ENCODE peak calls at places on chromosomes 2 and 18, in seven cellular contexts. M, W, Z, F, N, H and O are unnamed samples.

GRCh38 chr2:229270551-229271410 is at the start of gene PID1:
- DNase-seq in F (peak; percentile 49), N (peak; percentile 44), W (no peak), Z (no peak), H (peak; percentile 41), M (peak; percentile 67), O (no peak)

GRCh38 chr2:232892221-232892620 is 22.2 kb downstream of the SNORC start:
- DNase-seq in Z (no peak), N (no peak), H (no peak), M (no peak), W (no peak), F (no peak), O (no peak)

GRCh38 chr18:26502834-26503233 is 45.5 kb downstream of the KCTD1 start:
- DNase-seq in N (no peak), H (no peak), Z (no peak), F (no peak), M (peak; percentile 33), W (no peak), O (no peak)

GRCh38 chr2:38037757-38038615 is 38.0 kb downstream of the CYP1B1 start:
- DNase-seq in N (peak; percentile 54), Z (no peak), H (peak; percentile 69), F (peak; percentile 7), M (peak; percentile 72), W (no peak), O (no peak)

GRCh38 chr18:32418148-32418547 is 52.5 kb downstream of the GAREM1 start:
- DNase-seq in Z (no peak), W (no peak), F (no peak), N (no peak), M (no peak), H (no peak), O (no peak)

GRCh38 chr2:219171231-219171651 is 1.4 kb upstream of the SLC23A3 start:
- DNase-seq in H (peak; percentile 63), N (peak; percentile 45), W (peak; percentile 66), Z (peak; percentile 75), M (peak; percentile 60), F (peak; percentile 6), O (no peak)

GRCh38 chr18:76448262-76449109 is 46.6 kb downstream of the ZNF516 start:
- DNase-seq in M (peak; percentile 29), N (no peak), H (no peak), F (no peak), Z (no peak), W (no peak), O (no peak)

GRCh38 chr2:241635756-241636155 is 1.2 kb downstream of the THAP4 start:
- DNase-seq in N (no peak), H (no peak), F (no peak), M (no peak), W (no peak), Z (no peak), O (no peak)

GRCh38 chr18:49565656-49566055 is 3.8 kb downstream of the LIPG start:
- DNase-seq in H (no peak), M (no peak), N (peak; percentile 46), F (peak; percentile 24), W (no peak), Z (no peak), O (no peak)

GRCh38 chr18:22346968-22347611 is 70.6 kb downstream of the CTAGE1 start:
- DNase-seq in F (no peak), H (peak; percentile 78), N (peak; percentile 89), W (no peak), Z (peak; percentile 16), M (no peak), O (no peak)

GRCh38 chr2:152200562-152201465 is 25.3 kb upstream of the STAM2 start:
- DNase-seq in F (no peak), Z (peak; percentile 83), W (peak; percentile 87), M (peak; percentile 100), H (peak; percentile 88), N (peak; percentile 92), O (peak; percentile 76)

GRCh38 chr2:30450025-30450424 is 3.0 kb downstream of the LCLAT1 start:
- DNase-seq in Z (no peak), N (no peak), H (no peak), F (no peak), W (no peak), M (no peak), O (no peak)

GRCh38 chr2:26325851-26326250 is 20.1 kb upstream of the SELENOI start:
- DNase-seq in N (no peak), H (no peak), M (peak; percentile 52), Z (no peak), W (no peak), F (no peak), O (no peak)

GRCh38 chr2:119694994-119695521 is 16.1 kb downstream of the TMEM177 start:
- DNase-seq in N (no peak), F (peak; percentile 43), W (no peak), M (peak; percentile 38), H (no peak), Z (no peak), O (no peak)

GRCh38 chr2:127591221-127591923 is 54.6 kb upstream of the GPR17 start:
- DNase-seq in W (peak; percentile 24), Z (no peak), H (peak; percentile 92), M (peak; percentile 61), N (peak; percentile 73), F (peak; percentile 2), O (peak; percentile 7)

GRCh38 chr18:38796762-38797161 is 1231.2 kb upstream of the CELF4 start:
- DNase-seq in N (no peak), H (no peak), F (no peak), W (no peak), M (no peak), Z (no peak), O (no peak)

GRCh38 chr2:242088471-242089212 is 219.1 kb downstream of the RTP5 start:
- DNase-seq in Z (peak; percentile 12), W (peak; percentile 46), H (peak; percentile 94), M (peak; percentile 91), F (peak; percentile 72), N (peak; percentile 94), O (no peak)

GRCh38 chr2:26636935-26637334 is 4.2 kb downstream of the CIB4 start:
- DNase-seq in N (no peak), Z (no peak), H (peak; percentile 24), W (no peak), F (no peak), M (peak; percentile 16), O (no peak)

GRCh38 chr2:120893874-120894584 is 158.4 kb downstream of the GLI2 start:
- DNase-seq in N (no peak), H (peak; percentile 78), Z (no peak), M (no peak), W (no peak), F (no peak), O (no peak)

GRCh38 chr18:74316257-74317180 is 880 bp downstream of the C18orf63 start:
- DNase-seq in H (no peak), W (no peak), F (no peak), M (peak; percentile 52), Z (peak; percentile 79), N (no peak), O (no peak)